ENCODE peak calls at places on chromosomes 12 and 14, in four cellular contexts. S is amniotic stem cell, V is A549, K is activated T-cell treated with anti-CD3 and anti-CD28 coated beads for 24 hours. H is an unnamed sample.

GRCh38 chr12:122966743-122967058 is 438 bp upstream of the ABCB9 start:
- DNase-seq in K (no peak), V (no peak), S (no peak), H (no peak)

GRCh38 chr14:33127531-33127930 is 188.9 kb downstream of the NPAS3 start:
- DNase-seq in S (no peak), V (no peak), K (no peak), H (no peak)

GRCh38 chr12:45355750-45356149 is 139.9 kb downstream of the ANO6 start:
- DNase-seq in V (peak; percentile 55), S (no peak), K (no peak), H (no peak)

GRCh38 chr14:38992067-38992835 is 110.8 kb downstream of the SEC23A start:
- DNase-seq in K (no peak), S (no peak), V (no peak), H (peak; percentile 66)

GRCh38 chr14:21672116-21672515 is 1.5 kb downstream of the OR4E1 start:
- DNase-seq in K (no peak), V (no peak), S (no peak), H (no peak)

GRCh38 chr14:72568296-72568992 is 325.5 kb downstream of the DPF3 start:
- DNase-seq in V (no peak), S (no peak), K (no peak), H (no peak)

GRCh38 chr14:99255621-99256482 is 16.1 kb downstream of the BCL11B start:
- DNase-seq in K (no peak), V (no peak), S (no peak), H (no peak)

GRCh38 chr14:37746140-37746832 is 150.9 kb downstream of the TTC6 start:
- DNase-seq in S (no peak), K (no peak), V (no peak), H (no peak)

GRCh38 chr12:1593232-1594044 is 943 bp downstream of the FBXL14 start:
- DNase-seq in K (peak; percentile 23), S (no peak), V (peak; percentile 55), H (no peak)

GRCh38 chr12:112559784-112560183 is 141.0 kb downstream of the PTPN11 start:
- DNase-seq in S (no peak), K (no peak), V (no peak), H (no peak)

GRCh38 chr12:93982847-93983315 is 165.5 kb upstream of the PLXNC1 start:
- DNase-seq in V (peak; percentile 27), S (peak; percentile 30), K (peak; percentile 23), H (no peak)

GRCh38 chr12:112839386-112839972 is 47.9 kb downstream of the RPH3A start:
- DNase-seq in K (no peak), V (peak; percentile 99), S (peak; percentile 48), H (peak; percentile 89)

GRCh38 chr12:12032260-12032761 is 38.4 kb upstream of the BCL2L14 start:
- DNase-seq in V (no peak), S (no peak), K (no peak), H (no peak)

H was measured in glomerular endothelial cell.